ENCODE peak calls at places on chromosomes 13 and 19, in four cellular contexts. D is NCI-H2029, N is neuronal stem cell, F is left lobe of liver. Z is an unnamed sample.

GRCh38 chr19:53980553-53981407 is 10.7 kb upstream of the CACNG6 start:
- DNase-seq in D (no peak), N (no peak), F (no peak), Z (peak)

GRCh38 chr19:38846097-38846496 is 3.7 kb downstream of the HNRNPL start:
- DNase-seq in D (no peak), N (no peak), F (no peak), Z (no peak)

GRCh38 chr19:38032151-38032550 is 125.1 kb downstream of the SIPA1L3 start:
- DNase-seq in D (no peak), N (no peak), F (no peak), Z (peak)

GRCh38 chr19:33358408-33358807 is 15.1 kb upstream of the CEBPG start:
- DNase-seq in D (no peak), N (no peak), F (no peak), Z (no peak)

GRCh38 chr19:39518458-39518857 is 3.5 kb downstream of the SELENOV start:
- DNase-seq in D (no peak), N (no peak), F (no peak), Z (no peak)

GRCh38 chr13:60397693-60398437 is 845 bp downstream of the TDRD3 start:
- DNase-seq in D (no peak), N (peak), F (peak), Z (peak)

GRCh38 chr13:114004416-114005205 is 30.7 kb upstream of the C13orf46 start:
- DNase-seq in D (no peak), N (no peak), F (no peak), Z (no peak)

GRCh38 chr19:6464070-6464873 is at the start of gene CRB3:
- DNase-seq in D (peak), N (no peak), F (peak), Z (no peak)

GRCh38 chr19:3474015-3474414 is 6.3 kb downstream of the SMIM24 start:
- DNase-seq in D (no peak), N (no peak), F (no peak), Z (no peak)

Z was measured in EL.